ENCODE peak calls at places on chromosome 12, in seven cellular contexts. One of them, this sample, is unnamed.
A peak's percentile ranks its signal among the peaks of the same experiment; 100 is the strongest.

GRCh38 chr12:27123642-27124041 is 41.3 kb upstream of the C12orf71 start:
- DNase-seq in progenitor cell of endocrine pancreas: no peak
- DNase-seq in HCEC 1CT: peak; percentile 36
- DNase-seq in HT-29: peak; percentile 48
- DNase-seq in nephron progenitor cell: no peak
- DNase-seq in left cardiac atrium: no peak
- DNase-seq in NB4: peak; percentile 71
- DNase-seq in this sample: peak; percentile 33

GRCh38 chr12:116609236-116609635 is 50.1 kb downstream of the MAP1LC3B2 start:
- DNase-seq in progenitor cell of endocrine pancreas: no peak
- DNase-seq in HCEC 1CT: no peak
- DNase-seq in HT-29: no peak
- DNase-seq in nephron progenitor cell: no peak
- DNase-seq in left cardiac atrium: no peak
- DNase-seq in NB4: peak; percentile 44
- DNase-seq in this sample: no peak

GRCh38 chr12:2168808-2169207 is 116.0 kb downstream of the CACNA1C start:
- DNase-seq in progenitor cell of endocrine pancreas: no peak
- DNase-seq in HCEC 1CT: peak; percentile 25
- DNase-seq in HT-29: peak; percentile 90
- DNase-seq in nephron progenitor cell: no peak
- DNase-seq in left cardiac atrium: no peak
- DNase-seq in NB4: no peak
- DNase-seq in this sample: no peak

GRCh38 chr12:38465020-38465419 is 148.4 kb downstream of the ALG10B start:
- DNase-seq in progenitor cell of endocrine pancreas: no peak
- DNase-seq in HCEC 1CT: no peak
- DNase-seq in HT-29: no peak
- DNase-seq in nephron progenitor cell: no peak
- DNase-seq in left cardiac atrium: no peak
- DNase-seq in NB4: no peak
- DNase-seq in this sample: no peak

GRCh38 chr12:76276499-76277151 is 71.6 kb downstream of the BBS10 start:
- DNase-seq in progenitor cell of endocrine pancreas: no peak
- DNase-seq in HCEC 1CT: no peak
- DNase-seq in HT-29: no peak
- DNase-seq in nephron progenitor cell: no peak
- DNase-seq in left cardiac atrium: no peak
- DNase-seq in NB4: no peak
- DNase-seq in this sample: no peak

GRCh38 chr12:69688021-69688420 is 11.1 kb downstream of the BEST3 start:
- DNase-seq in progenitor cell of endocrine pancreas: no peak
- DNase-seq in HCEC 1CT: peak; percentile 21
- DNase-seq in HT-29: no peak
- DNase-seq in nephron progenitor cell: no peak
- DNase-seq in left cardiac atrium: no peak
- DNase-seq in NB4: no peak
- DNase-seq in this sample: peak; percentile 23

GRCh38 chr12:33649992-33650391 is 210.4 kb upstream of the SYT10 start:
- DNase-seq in progenitor cell of endocrine pancreas: no peak
- DNase-seq in HCEC 1CT: no peak
- DNase-seq in HT-29: no peak
- DNase-seq in nephron progenitor cell: no peak
- DNase-seq in left cardiac atrium: no peak
- DNase-seq in NB4: no peak
- DNase-seq in this sample: no peak

GRCh38 chr12:41213107-41213506 is 25.0 kb downstream of the PDZRN4 start:
- DNase-seq in progenitor cell of endocrine pancreas: no peak
- DNase-seq in HCEC 1CT: no peak
- DNase-seq in HT-29: no peak
- DNase-seq in nephron progenitor cell: no peak
- DNase-seq in left cardiac atrium: no peak
- DNase-seq in NB4: no peak
- DNase-seq in this sample: no peak

GRCh38 chr12:95693689-95694088 is 96.9 kb downstream of the NTN4 start:
- DNase-seq in progenitor cell of endocrine pancreas: no peak
- DNase-seq in HCEC 1CT: no peak
- DNase-seq in HT-29: no peak
- DNase-seq in nephron progenitor cell: no peak
- DNase-seq in left cardiac atrium: no peak
- DNase-seq in NB4: no peak
- DNase-seq in this sample: no peak

GRCh38 chr12:93748672-93749403 is 71.7 kb downstream of the CRADD start:
- DNase-seq in progenitor cell of endocrine pancreas: no peak
- DNase-seq in HCEC 1CT: no peak
- DNase-seq in HT-29: no peak
- DNase-seq in nephron progenitor cell: no peak
- DNase-seq in left cardiac atrium: no peak
- DNase-seq in NB4: no peak
- DNase-seq in this sample: no peak

GRCh38 chr12:80187660-80188090 is 88.3 kb downstream of the OTOGL start:
- DNase-seq in progenitor cell of endocrine pancreas: no peak
- DNase-seq in HCEC 1CT: peak; percentile 62
- DNase-seq in HT-29: no peak
- DNase-seq in nephron progenitor cell: no peak
- DNase-seq in left cardiac atrium: peak; percentile 52
- DNase-seq in NB4: no peak
- DNase-seq in this sample: no peak

GRCh38 chr12:45726594-45727300 is 2.8 kb upstream of the ARID2 start:
- DNase-seq in progenitor cell of endocrine pancreas: peak; percentile 51
- DNase-seq in HCEC 1CT: peak; percentile 36
- DNase-seq in HT-29: no peak
- DNase-seq in nephron progenitor cell: peak; percentile 65
- DNase-seq in left cardiac atrium: peak; percentile 68
- DNase-seq in NB4: peak; percentile 58
- DNase-seq in this sample: no peak

GRCh38 chr12:103852498-103852992 is 11.5 kb upstream of the NT5DC3 start:
- DNase-seq in progenitor cell of endocrine pancreas: no peak
- DNase-seq in HCEC 1CT: no peak
- DNase-seq in HT-29: peak; percentile 32
- DNase-seq in nephron progenitor cell: no peak
- DNase-seq in left cardiac atrium: no peak
- DNase-seq in NB4: no peak
- DNase-seq in this sample: no peak

GRCh38 chr12:118404876-118405521 is 28.6 kb downstream of the SUDS3 start:
- DNase-seq in progenitor cell of endocrine pancreas: peak; percentile 47
- DNase-seq in HCEC 1CT: peak; percentile 57
- DNase-seq in HT-29: peak; percentile 82
- DNase-seq in nephron progenitor cell: peak; percentile 69
- DNase-seq in left cardiac atrium: peak; percentile 72
- DNase-seq in NB4: peak; percentile 80
- DNase-seq in this sample: peak; percentile 37

GRCh38 chr12:26271889-26272492 is 76.6 kb downstream of the SSPN start:
- DNase-seq in progenitor cell of endocrine pancreas: no peak
- DNase-seq in HCEC 1CT: no peak
- DNase-seq in HT-29: peak; percentile 90
- DNase-seq in nephron progenitor cell: no peak
- DNase-seq in left cardiac atrium: peak; percentile 91
- DNase-seq in NB4: no peak
- DNase-seq in this sample: no peak

GRCh38 chr12:121709478-121709890 is 3.1 kb upstream of the TMEM120B start:
- DNase-seq in progenitor cell of endocrine pancreas: no peak
- DNase-seq in HCEC 1CT: peak; percentile 76
- DNase-seq in HT-29: no peak
- DNase-seq in nephron progenitor cell: no peak
- DNase-seq in left cardiac atrium: no peak
- DNase-seq in NB4: no peak
- DNase-seq in this sample: no peak

GRCh38 chr12:8989425-8989824 is at the start of gene KLRG1:
- DNase-seq in progenitor cell of endocrine pancreas: no peak
- DNase-seq in HCEC 1CT: no peak
- DNase-seq in HT-29: no peak
- DNase-seq in nephron progenitor cell: no peak
- DNase-seq in left cardiac atrium: no peak
- DNase-seq in NB4: peak; percentile 34
- DNase-seq in this sample: no peak

GRCh38 chr12:9096563-9097176 is 19.0 kb downstream of the A2M start:
- DNase-seq in progenitor cell of endocrine pancreas: no peak
- DNase-seq in HCEC 1CT: no peak
- DNase-seq in HT-29: no peak
- DNase-seq in nephron progenitor cell: no peak
- DNase-seq in left cardiac atrium: no peak
- DNase-seq in NB4: peak; percentile 52
- DNase-seq in this sample: no peak

GRCh38 chr12:50174971-50175715 is 8.0 kb upstream of the CERS5 start:
- DNase-seq in progenitor cell of endocrine pancreas: no peak
- DNase-seq in HCEC 1CT: peak; percentile 65
- DNase-seq in HT-29: peak; percentile 81
- DNase-seq in nephron progenitor cell: peak; percentile 35
- DNase-seq in left cardiac atrium: no peak
- DNase-seq in NB4: peak; percentile 79
- DNase-seq in this sample: no peak

GRCh38 chr12:53990311-53991076 is 5.5 kb downstream of the HOXC10 start:
- DNase-seq in progenitor cell of endocrine pancreas: no peak
- DNase-seq in HCEC 1CT: no peak
- DNase-seq in HT-29: peak; percentile 45
- DNase-seq in nephron progenitor cell: no peak
- DNase-seq in left cardiac atrium: no peak
- DNase-seq in NB4: no peak
- DNase-seq in this sample: no peak

GRCh38 chr12:107903377-107904061 is 129.0 kb downstream of the ASCL4 start:
- DNase-seq in progenitor cell of endocrine pancreas: peak; percentile 32
- DNase-seq in HCEC 1CT: no peak
- DNase-seq in HT-29: no peak
- DNase-seq in nephron progenitor cell: peak; percentile 82
- DNase-seq in left cardiac atrium: peak; percentile 67
- DNase-seq in NB4: peak; percentile 85
- DNase-seq in this sample: peak; percentile 90

GRCh38 chr12:51381226-51382079 is 9.8 kb downstream of the GALNT6 start:
- DNase-seq in progenitor cell of endocrine pancreas: no peak
- DNase-seq in HCEC 1CT: no peak
- DNase-seq in HT-29: no peak
- DNase-seq in nephron progenitor cell: no peak
- DNase-seq in left cardiac atrium: peak; percentile 37
- DNase-seq in NB4: no peak
- DNase-seq in this sample: peak; percentile 53

GRCh38 chr12:57522887-57523705 is 472 bp downstream of the MBD6 start:
- DNase-seq in progenitor cell of endocrine pancreas: peak; percentile 37
- DNase-seq in HCEC 1CT: no peak
- DNase-seq in HT-29: peak; percentile 49
- DNase-seq in nephron progenitor cell: peak; percentile 72
- DNase-seq in left cardiac atrium: peak; percentile 67
- DNase-seq in NB4: peak; percentile 92
- DNase-seq in this sample: no peak

GRCh38 chr12:49838973-49839633 is 3.8 kb downstream of the BCDIN3D start:
- DNase-seq in progenitor cell of endocrine pancreas: no peak
- DNase-seq in HCEC 1CT: peak; percentile 51
- DNase-seq in HT-29: peak; percentile 60
- DNase-seq in nephron progenitor cell: peak; percentile 20
- DNase-seq in left cardiac atrium: no peak
- DNase-seq in NB4: peak; percentile 77
- DNase-seq in this sample: peak; percentile 28

GRCh38 chr12:118850244-118850825 is 131.0 kb upstream of the SRRM4 start:
- DNase-seq in progenitor cell of endocrine pancreas: no peak
- DNase-seq in HCEC 1CT: no peak
- DNase-seq in HT-29: peak; percentile 28
- DNase-seq in nephron progenitor cell: peak; percentile 63
- DNase-seq in left cardiac atrium: no peak
- DNase-seq in NB4: peak; percentile 56
- DNase-seq in this sample: no peak

This sample was measured in T47D.